ENCODE peak calls at places on chromosomes 2 and 18, in nine cellular contexts. X is AG08395, A is amygdala, J is neural progenitor cell, E is dermis microvascular lymphatic vessel endothelial cell, U is lower lobe of right lung, L is nephron progenitor cell, F is heart right ventricle, Q is GM13977. S is an unnamed sample.

GRCh38 chr2:85831735-85832134 is 57.1 kb downstream of the ST3GAL5 start:
- DNase-seq in X (no peak), A (no peak), J (no peak), E (no peak), U (no peak), L (no peak), F (no peak), Q (no peak), S (no peak)

GRCh38 chr2:16774980-16775963 is 109.6 kb upstream of the CYRIA start:
- DNase-seq in X (no peak), A (peak), J (peak), E (no peak), U (no peak), L (peak), F (no peak), Q (no peak), S (peak)

GRCh38 chr18:27942706-27943105 is 234.2 kb downstream of the CDH2 start:
- DNase-seq in X (no peak), A (no peak), J (no peak), E (no peak), U (no peak), L (no peak), F (no peak), Q (no peak), S (no peak)

GRCh38 chr2:233480490-233481202 is 85.9 kb downstream of the USP40 start:
- DNase-seq in X (no peak), A (no peak), J (peak), E (no peak), U (peak), L (no peak), F (no peak), Q (peak), S (peak)

GRCh38 chr2:68637047-68637446 is 6.3 kb upstream of the PROKR1 start:
- DNase-seq in X (no peak), A (no peak), J (peak), E (no peak), U (no peak), L (no peak), F (no peak), Q (no peak), S (no peak)

GRCh38 chr2:202762546-202762945 is 109.0 kb downstream of the ICA1L start:
- DNase-seq in X (no peak), A (no peak), J (no peak), E (no peak), U (no peak), L (no peak), F (no peak), Q (no peak), S (no peak)

GRCh38 chr2:50687327-50687726 is 344.6 kb downstream of the NRXN1 start:
- DNase-seq in X (no peak), A (no peak), J (no peak), E (no peak), U (no peak), L (no peak), F (no peak), Q (no peak), S (no peak)

GRCh38 chr2:20584637-20585321 is 66.1 kb downstream of the HS1BP3 start:
- DNase-seq in X (peak), A (peak), J (peak), E (no peak), U (no peak), L (peak), F (no peak), Q (no peak), S (no peak)

GRCh38 chr18:77068321-77068841 is 64.2 kb downstream of the MBP start:
- DNase-seq in X (no peak), A (no peak), J (no peak), E (no peak), U (no peak), L (no peak), F (no peak), Q (no peak), S (no peak)

GRCh38 chr2:2642906-2643890 is 312.1 kb upstream of the MYT1L start:
- DNase-seq in X (no peak), A (no peak), J (no peak), E (no peak), U (no peak), L (no peak), F (no peak), Q (no peak), S (no peak)

GRCh38 chr2:230956827-230957755 is 32.0 kb upstream of the GPR55 start:
- DNase-seq in X (peak), A (no peak), J (peak), E (no peak), U (no peak), L (peak), F (no peak), Q (peak), S (no peak)

GRCh38 chr2:898319-898718 is 52.3 kb upstream of the SNTG2 start:
- DNase-seq in X (no peak), A (no peak), J (peak), E (peak), U (no peak), L (no peak), F (no peak), Q (peak), S (no peak)

GRCh38 chr18:7360606-7361170 is 129.8 kb downstream of the LRRC30 start:
- DNase-seq in X (no peak), A (no peak), J (no peak), E (no peak), U (no peak), L (no peak), F (no peak), Q (no peak), S (no peak)

GRCh38 chr2:7867858-7868257 is 814.0 kb upstream of the ID2 start:
- DNase-seq in X (no peak), A (no peak), J (no peak), E (no peak), U (no peak), L (no peak), F (no peak), Q (no peak), S (no peak)

GRCh38 chr2:110211938-110212858 is at the start of gene MTLN:
- DNase-seq in X (peak), A (no peak), J (peak), E (peak), U (peak), L (peak), F (peak), Q (peak), S (peak)

GRCh38 chr2:119432882-119433522 is 1.3 kb downstream of the TMEM37 start:
- DNase-seq in X (no peak), A (no peak), J (no peak), E (no peak), U (no peak), L (no peak), F (no peak), Q (no peak), S (no peak)

GRCh38 chr2:222655406-222655747 is 515 bp downstream of the FARSB start:
- DNase-seq in X (peak), A (no peak), J (peak), E (peak), U (no peak), L (no peak), F (no peak), Q (no peak), S (peak)

GRCh38 chr2:96878796-96879544 is 9.1 kb upstream of the SEMA4C start:
- DNase-seq in X (no peak), A (no peak), J (no peak), E (no peak), U (no peak), L (no peak), F (no peak), Q (no peak), S (no peak)

GRCh38 chr2:80256396-80257167 is 48.0 kb downstream of the LRRTM1 start:
- DNase-seq in X (peak), A (no peak), J (peak), E (no peak), U (no peak), L (peak), F (no peak), Q (no peak), S (no peak)

GRCh38 chr2:182649316-182649715 is 66.7 kb upstream of the DNAJC10 start:
- DNase-seq in X (peak), A (no peak), J (peak), E (peak), U (no peak), L (peak), F (peak), Q (peak), S (peak)